ENCODE peak calls at places on chromosomes 4 and X, in six cellular contexts. One of them, this sample, is unnamed.

GRCh38 chr4:68368566-68369473 is 18.9 kb upstream of the YTHDC1 start:
- DNase-seq in lower leg skin: no peak
- DNase-seq in ovary: no peak
- DNase-seq in transverse colon: no peak
- DNase-seq in Panc1: no peak
- DNase-seq in lower lobe of right lung: no peak
- DNase-seq in this sample: no peak

GRCh38 chrX:28398352-28398751 is 188.9 kb upstream of the IL1RAPL1 start:
- DNase-seq in lower leg skin: no peak
- DNase-seq in ovary: no peak
- DNase-seq in transverse colon: no peak
- DNase-seq in Panc1: no peak
- DNase-seq in lower lobe of right lung: no peak
- DNase-seq in this sample: no peak

GRCh38 chr4:57074753-57075152 is 35.4 kb downstream of the IGFBP7 start:
- DNase-seq in lower leg skin: no peak
- DNase-seq in ovary: no peak
- DNase-seq in transverse colon: no peak
- DNase-seq in Panc1: no peak
- DNase-seq in lower lobe of right lung: no peak
- DNase-seq in this sample: no peak

GRCh38 chrX:108261541-108262218 is 170.1 kb downstream of the ATG4A start:
- DNase-seq in lower leg skin: no peak
- DNase-seq in ovary: no peak
- DNase-seq in transverse colon: no peak
- DNase-seq in Panc1: no peak
- DNase-seq in lower lobe of right lung: no peak
- DNase-seq in this sample: no peak

GRCh38 chrX:16558489-16558888 is 91.5 kb upstream of the S100G start:
- DNase-seq in lower leg skin: no peak
- DNase-seq in ovary: no peak
- DNase-seq in transverse colon: no peak
- DNase-seq in Panc1: no peak
- DNase-seq in lower lobe of right lung: no peak
- DNase-seq in this sample: no peak

GRCh38 chrX:134669378-134670098 is 11.3 kb upstream of the PLAC1 start:
- DNase-seq in lower leg skin: peak
- DNase-seq in ovary: peak
- DNase-seq in transverse colon: peak
- DNase-seq in Panc1: no peak
- DNase-seq in lower lobe of right lung: peak
- DNase-seq in this sample: no peak

GRCh38 chr4:137514401-137515116 is 17.7 kb downstream of the PCDH18 start:
- DNase-seq in lower leg skin: no peak
- DNase-seq in ovary: no peak
- DNase-seq in transverse colon: no peak
- DNase-seq in Panc1: no peak
- DNase-seq in lower lobe of right lung: no peak
- DNase-seq in this sample: no peak

GRCh38 chrX:44480591-44480990 is 62.1 kb downstream of the FUNDC1 start:
- DNase-seq in lower leg skin: no peak
- DNase-seq in ovary: no peak
- DNase-seq in transverse colon: no peak
- DNase-seq in Panc1: no peak
- DNase-seq in lower lobe of right lung: no peak
- DNase-seq in this sample: no peak

GRCh38 chrX:15769300-15769954 is 20.9 kb upstream of the ZRSR2 start:
- DNase-seq in lower leg skin: no peak
- DNase-seq in ovary: no peak
- DNase-seq in transverse colon: no peak
- DNase-seq in Panc1: no peak
- DNase-seq in lower lobe of right lung: no peak
- DNase-seq in this sample: no peak

GRCh38 chr4:76989391-76990061 is 40.0 kb downstream of the SEPTIN11 start:
- DNase-seq in lower leg skin: no peak
- DNase-seq in ovary: no peak
- DNase-seq in transverse colon: peak
- DNase-seq in Panc1: no peak
- DNase-seq in lower lobe of right lung: no peak
- DNase-seq in this sample: peak

GRCh38 chr4:26263165-26263564 is 57.6 kb upstream of the RBPJ start:
- DNase-seq in lower leg skin: no peak
- DNase-seq in ovary: no peak
- DNase-seq in transverse colon: no peak
- DNase-seq in Panc1: no peak
- DNase-seq in lower lobe of right lung: no peak
- DNase-seq in this sample: no peak

GRCh38 chrX:125248931-125249330 is 70.7 kb upstream of the TEX13C start:
- DNase-seq in lower leg skin: no peak
- DNase-seq in ovary: no peak
- DNase-seq in transverse colon: no peak
- DNase-seq in Panc1: no peak
- DNase-seq in lower lobe of right lung: no peak
- DNase-seq in this sample: no peak

GRCh38 chr4:70765368-70765767 is 43.6 kb downstream of the RUFY3 start:
- DNase-seq in lower leg skin: no peak
- DNase-seq in ovary: no peak
- DNase-seq in transverse colon: no peak
- DNase-seq in Panc1: no peak
- DNase-seq in lower lobe of right lung: no peak
- DNase-seq in this sample: no peak

GRCh38 chr4:40240040-40240653 is 43.3 kb downstream of the RHOH start:
- DNase-seq in lower leg skin: no peak
- DNase-seq in ovary: no peak
- DNase-seq in transverse colon: no peak
- DNase-seq in Panc1: no peak
- DNase-seq in lower lobe of right lung: no peak
- DNase-seq in this sample: no peak

GRCh38 chr4:55826986-55827385 is 7.4 kb downstream of the EXOC1L start:
- DNase-seq in lower leg skin: no peak
- DNase-seq in ovary: no peak
- DNase-seq in transverse colon: no peak
- DNase-seq in Panc1: no peak
- DNase-seq in lower lobe of right lung: no peak
- DNase-seq in this sample: no peak

GRCh38 chrX:29941292-29941691 is 274.1 kb upstream of the MAGEB2 start:
- DNase-seq in lower leg skin: no peak
- DNase-seq in ovary: no peak
- DNase-seq in transverse colon: no peak
- DNase-seq in Panc1: no peak
- DNase-seq in lower lobe of right lung: no peak
- DNase-seq in this sample: no peak

GRCh38 chr4:152957437-152958185 is 21.5 kb downstream of the FHDC1 start:
- DNase-seq in lower leg skin: no peak
- DNase-seq in ovary: no peak
- DNase-seq in transverse colon: peak
- DNase-seq in Panc1: no peak
- DNase-seq in lower lobe of right lung: peak
- DNase-seq in this sample: no peak

GRCh38 chr4:3828546-3828945 is 62.4 kb downstream of the ADRA2C start:
- DNase-seq in lower leg skin: no peak
- DNase-seq in ovary: no peak
- DNase-seq in transverse colon: no peak
- DNase-seq in Panc1: no peak
- DNase-seq in lower lobe of right lung: peak
- DNase-seq in this sample: no peak

GRCh38 chr4:186554890-186555827 is at the start of gene MTNR1A:
- DNase-seq in lower leg skin: no peak
- DNase-seq in ovary: no peak
- DNase-seq in transverse colon: peak
- DNase-seq in Panc1: no peak
- DNase-seq in lower lobe of right lung: no peak
- DNase-seq in this sample: no peak

GRCh38 chr4:101938836-101939235 is 148.3 kb downstream of the BANK1 start:
- DNase-seq in lower leg skin: no peak
- DNase-seq in ovary: no peak
- DNase-seq in transverse colon: no peak
- DNase-seq in Panc1: no peak
- DNase-seq in lower lobe of right lung: no peak
- DNase-seq in this sample: no peak

GRCh38 chr4:183783933-183784622 is 121.0 kb upstream of the STOX2 start:
- DNase-seq in lower leg skin: peak
- DNase-seq in ovary: no peak
- DNase-seq in transverse colon: no peak
- DNase-seq in Panc1: no peak
- DNase-seq in lower lobe of right lung: no peak
- DNase-seq in this sample: no peak

GRCh38 chr4:14926368-14926767 is 75.9 kb upstream of the CPEB2 start:
- DNase-seq in lower leg skin: no peak
- DNase-seq in ovary: peak
- DNase-seq in transverse colon: no peak
- DNase-seq in Panc1: no peak
- DNase-seq in lower lobe of right lung: no peak
- DNase-seq in this sample: no peak

GRCh38 chr4:124178449-124179021 is 534.0 kb downstream of the ANKRD50 start:
- DNase-seq in lower leg skin: no peak
- DNase-seq in ovary: no peak
- DNase-seq in transverse colon: no peak
- DNase-seq in Panc1: no peak
- DNase-seq in lower lobe of right lung: no peak
- DNase-seq in this sample: no peak

DNA sequence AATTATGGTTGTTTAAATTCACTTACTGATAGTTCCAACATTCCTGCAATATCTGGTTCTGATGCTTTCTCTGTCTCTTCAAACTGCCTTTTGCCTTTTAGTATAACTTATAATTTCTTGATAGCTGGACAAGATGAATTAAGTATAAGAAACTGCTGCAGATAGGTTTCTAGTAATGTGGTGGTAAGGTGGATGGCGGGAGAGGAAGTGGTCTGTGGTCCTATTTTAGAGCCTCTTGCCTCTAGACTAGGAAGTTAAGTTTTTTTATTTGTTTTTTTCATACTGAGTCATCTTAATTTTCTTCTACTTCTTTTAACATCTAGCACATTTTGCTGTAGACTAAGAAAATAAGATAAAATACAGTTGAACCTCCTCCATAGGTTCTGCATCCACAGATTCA is 310.0 kb downstream of the SLITRK2 start:
- DNase-seq in lower leg skin: no peak
- DNase-seq in ovary: no peak
- DNase-seq in transverse colon: no peak
- DNase-seq in Panc1: no peak
- DNase-seq in lower lobe of right lung: no peak
- DNase-seq in this sample: no peak
- H3K4me3 ChIP-seq in lower leg skin: no peak
- H3K4me3 ChIP-seq in ovary: no peak
- H3K4me3 ChIP-seq in transverse colon: no peak
- H3K4me3 ChIP-seq in Panc1: no peak
- H3K4me3 ChIP-seq in lower lobe of right lung: no peak
- H3K4me3 ChIP-seq in this sample: no peak

DNA sequence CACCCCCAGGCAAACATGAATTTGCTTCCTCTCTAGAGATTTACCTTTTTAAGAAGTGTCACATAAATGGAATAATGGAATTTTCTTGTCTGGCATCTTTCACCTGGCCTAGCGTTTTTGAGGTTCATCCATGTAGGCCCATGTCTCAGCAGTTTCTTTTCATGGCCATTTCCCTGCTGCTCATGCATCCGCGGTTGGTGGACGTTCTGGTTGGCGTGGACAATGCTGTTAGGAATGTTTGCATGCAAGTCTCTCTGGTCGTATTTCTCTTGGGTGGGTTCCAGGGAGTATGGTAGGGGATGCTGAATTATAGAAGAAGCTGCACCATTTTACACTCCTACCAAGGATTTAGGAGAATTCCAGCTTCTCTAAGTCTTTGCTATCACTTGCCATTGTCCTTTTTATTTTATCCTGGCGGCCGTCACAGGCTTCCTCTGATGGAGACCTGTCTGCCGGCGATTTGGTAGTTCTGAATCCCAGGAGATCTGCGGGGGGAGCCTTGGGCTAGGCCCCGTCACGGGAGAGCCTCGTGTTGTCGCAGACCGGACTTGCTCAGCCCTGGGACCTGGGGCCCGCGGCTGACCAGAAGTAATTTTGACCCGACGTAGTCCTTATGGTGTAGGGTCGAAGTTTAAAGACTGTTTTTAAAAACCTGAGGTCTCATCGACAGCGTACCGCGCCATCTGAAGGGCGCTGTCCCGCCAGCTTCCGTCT is 56.9 kb upstream of the TADA2B start:
- DNase-seq in lower leg skin: peak
- DNase-seq in ovary: peak
- DNase-seq in transverse colon: no peak
- DNase-seq in Panc1: no peak
- DNase-seq in lower lobe of right lung: peak
- DNase-seq in this sample: no peak
- H3K4me3 ChIP-seq in lower leg skin: peak
- H3K4me3 ChIP-seq in ovary: peak
- H3K4me3 ChIP-seq in transverse colon: peak
- H3K4me3 ChIP-seq in Panc1: peak
- H3K4me3 ChIP-seq in lower lobe of right lung: peak
- H3K4me3 ChIP-seq in this sample: peak

GRCh38 chr4:75671802-75672421 is 1.3 kb downstream of the G3BP2 start:
- DNase-seq in lower leg skin: no peak
- DNase-seq in ovary: no peak
- DNase-seq in transverse colon: no peak
- DNase-seq in Panc1: no peak
- DNase-seq in lower lobe of right lung: no peak
- DNase-seq in this sample: no peak

GRCh38 chr4:75673027-75673958 is at the start of gene G3BP2:
- DNase-seq in lower leg skin: peak
- DNase-seq in ovary: peak
- DNase-seq in transverse colon: peak
- DNase-seq in Panc1: peak
- DNase-seq in lower lobe of right lung: peak
- DNase-seq in this sample: peak

GRCh38 chr4:75672461-75673026 is 667 bp downstream of the G3BP2 start:
- DNase-seq in lower leg skin: peak
- DNase-seq in ovary: peak
- DNase-seq in transverse colon: peak
- DNase-seq in Panc1: no peak
- DNase-seq in lower lobe of right lung: peak
- DNase-seq in this sample: peak

GRCh38 chr4:75675004-75675531 is 1.9 kb upstream of the G3BP2 start:
- DNase-seq in lower leg skin: no peak
- DNase-seq in ovary: no peak
- DNase-seq in transverse colon: no peak
- DNase-seq in Panc1: no peak
- DNase-seq in lower lobe of right lung: no peak
- DNase-seq in this sample: no peak

GRCh38 chr4:75673959-75674328 is 733 bp upstream of the G3BP2 start:
- DNase-seq in lower leg skin: no peak
- DNase-seq in ovary: peak
- DNase-seq in transverse colon: no peak
- DNase-seq in Panc1: no peak
- DNase-seq in lower lobe of right lung: no peak
- DNase-seq in this sample: no peak
- H3K4me3 ChIP-seq in lower leg skin: peak
- H3K4me3 ChIP-seq in ovary: peak
- H3K4me3 ChIP-seq in transverse colon: peak
- H3K4me3 ChIP-seq in Panc1: peak
- H3K4me3 ChIP-seq in lower lobe of right lung: peak
- H3K4me3 ChIP-seq in this sample: peak

DNA sequence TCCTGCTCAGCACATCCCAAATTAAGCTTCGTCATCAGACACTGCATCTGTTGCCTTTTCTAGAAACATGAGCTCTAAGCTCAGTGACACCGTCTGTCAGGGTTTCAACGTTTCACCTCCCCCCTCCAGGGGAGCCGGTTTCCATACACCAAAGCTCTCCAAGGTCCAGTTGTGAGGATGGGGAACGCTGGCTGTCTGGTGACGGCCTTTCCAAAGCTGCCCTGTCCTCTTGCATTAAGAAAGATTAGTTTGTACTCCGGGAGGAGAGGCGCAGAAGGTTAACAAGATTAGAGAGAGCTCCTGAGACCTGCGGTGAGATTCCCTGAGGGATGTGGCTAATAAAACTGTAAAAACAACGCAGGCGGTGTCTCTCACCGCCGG is 43.2 kb downstream of the ASMT start:
- DNase-seq in lower leg skin: no peak
- DNase-seq in ovary: no peak
- DNase-seq in transverse colon: no peak
- DNase-seq in Panc1: no peak
- DNase-seq in lower lobe of right lung: no peak
- DNase-seq in this sample: no peak
- H3K4me3 ChIP-seq in lower leg skin: no peak
- H3K4me3 ChIP-seq in ovary: no peak
- H3K4me3 ChIP-seq in transverse colon: no peak
- H3K4me3 ChIP-seq in Panc1: no peak
- H3K4me3 ChIP-seq in lower lobe of right lung: peak
- H3K4me3 ChIP-seq in this sample: peak